ENCODE peak calls at places on chromosome 16, in four cellular contexts. I, Q, T and W are unnamed samples.

GRCh38 chr16:616771-617586 is 13.8 kb upstream of the WFIKKN1 start:
- DNase-seq in T (peak), Q (peak), I (no peak), W (no peak)

GRCh38 chr16:87267566-87267965 is 49.6 kb downstream of the C16orf95 start:
- DNase-seq in T (no peak), Q (no peak), I (no peak), W (no peak)

GRCh38 chr16:876041-876335 is 75.5 kb upstream of the GNG13 start:
- DNase-seq in T (no peak), I (no peak), Q (no peak), W (no peak)

GRCh38 chr16:2029350-2029749 is 2.6 kb downstream of the NHERF2 start:
- DNase-seq in Q (no peak), T (no peak), I (no peak), W (no peak)

GRCh38 chr16:27475561-27475960 is 73.6 kb downstream of the IL21R start:
- DNase-seq in I (no peak), T (no peak), Q (no peak), W (no peak)

GRCh38 chr16:12158428-12158827 is 181.9 kb downstream of the SNX29 start:
- DNase-seq in Q (no peak), T (no peak), I (no peak), W (no peak)

GRCh38 chr16:68756250-68757051 is 19.4 kb downstream of the CDH1 start:
- DNase-seq in I (no peak), T (peak), Q (peak), W (peak)

GRCh38 chr16:73949574-73950348 is 346.9 kb upstream of the PSMD7 start:
- DNase-seq in I (no peak), T (no peak), Q (no peak), W (no peak)

GRCh38 chr16:51637744-51638100 is 486.7 kb upstream of the SALL1 start:
- DNase-seq in I (no peak), Q (no peak), T (no peak), W (no peak)

GRCh38 chr16:55257971-55258613 is 65.9 kb upstream of the IRX6 start:
- DNase-seq in T (peak), I (peak), Q (peak), W (peak)

GRCh38 chr16:61814716-61815347 is 221.4 kb downstream of the CDH8 start:
- DNase-seq in Q (no peak), I (no peak), T (no peak), W (no peak)

GRCh38 chr16:55566432-55567175 is at the start of gene CAPNS2:
- DNase-seq in I (no peak), Q (no peak), T (no peak), W (no peak)

GRCh38 chr16:84791088-84791487 is 28.7 kb upstream of the CRISPLD2 start:
- DNase-seq in Q (no peak), T (no peak), I (no peak), W (no peak)

GRCh38 chr16:64975821-64976220 is 146.0 kb downstream of the CDH11 start:
- DNase-seq in Q (no peak), I (no peak), T (no peak), W (no peak)

GRCh38 chr16:67562526-67562917 is at the start of gene CTCF:
- DNase-seq in I (peak), T (peak), Q (peak), W (peak)

GRCh38 chr16:67847064-67847861 is at the start of gene CENPT:
- DNase-seq in T (peak), Q (peak), I (peak), W (peak)

GRCh38 chr16:3490911-3491629 is 4.2 kb downstream of the C16orf90 start:
- DNase-seq in I (no peak), T (no peak), Q (no peak), W (peak)

GRCh38 chr16:58709338-58709737 is 24.8 kb upstream of the SLC38A7 start:
- DNase-seq in I (no peak), Q (no peak), T (no peak), W (no peak)

GRCh38 chr16:11379420-11379819 is 34.2 kb downstream of the RMI2 start:
- DNase-seq in I (no peak), Q (no peak), T (no peak), W (peak)

GRCh38 chr16:24253192-24253591 is 2.9 kb upstream of the CACNG3 start:
- DNase-seq in Q (no peak), T (no peak), I (peak), W (no peak)

GRCh38 chr16:4653981-4654380 is 29.4 kb downstream of the MGRN1 start:
- DNase-seq in I (no peak), T (peak), Q (peak), W (peak)

GRCh38 chr16:81310045-81310644 is 4.6 kb upstream of the GAN start:
- DNase-seq in I (no peak), T (no peak), Q (no peak), W (no peak)

GRCh38 chr16:87243383-87243964 is 73.7 kb downstream of the C16orf95 start:
- DNase-seq in I (no peak), T (no peak), Q (no peak), W (no peak)

GRCh38 chr16:77918792-77919707 is 103.3 kb upstream of the CLEC3A start:
- DNase-seq in I (no peak), Q (no peak), T (no peak), W (no peak)

GRCh38 chr16:68972008-68972407 is 128.7 kb downstream of the TANGO6 start:
- DNase-seq in T (no peak), I (no peak), Q (no peak), W (no peak)